ENCODE peak calls at places on chromosomes 7 and 10, in eight cellular contexts. X is transverse colon, S is BE2C, L is fibroblast of lung, E is MM.1S, I is lower lobe of right lung, H is kidney, Q is NB4. N is an unnamed sample.

GRCh38 chr7:24456526-24457214 is 116.6 kb upstream of the PALS2 start:
- DNase-seq in Q (no peak), I (no peak), X (no peak), L (peak), H (no peak), E (peak), S (no peak), N (no peak)

GRCh38 chr10:126101744-126102143 is 205.4 kb downstream of the FANK1 start:
- DNase-seq in E (no peak), X (no peak), L (no peak), Q (peak), S (no peak), H (no peak), I (no peak), N (no peak)

GRCh38 chr7:113460067-113460466 is 341.7 kb upstream of the SMIM30 start:
- DNase-seq in I (no peak), H (no peak), E (no peak), X (no peak), S (no peak), Q (no peak), L (no peak), N (no peak)

GRCh38 chr7:35755711-35756110 is 45.1 kb upstream of the SEPTIN7 start:
- DNase-seq in I (no peak), Q (no peak), S (no peak), E (no peak), L (no peak), X (no peak), H (no peak), N (no peak)

GRCh38 chr7:47375590-47375989 is 206.3 kb downstream of the TNS3 start:
- DNase-seq in S (no peak), H (no peak), Q (no peak), E (no peak), L (peak), X (no peak), I (no peak), N (no peak)

GRCh38 chr10:124244256-124244877 is 151.0 kb upstream of the CHST15 start:
- DNase-seq in L (no peak), I (peak), H (peak), E (no peak), Q (no peak), X (peak), S (no peak), N (no peak)

GRCh38 chr7:50335795-50336754 is 31.6 kb downstream of the IKZF1 start:
- DNase-seq in Q (peak), H (peak), I (no peak), S (peak), X (peak), L (no peak), E (no peak), N (no peak)

GRCh38 chr7:148515728-148516715 is 74.5 kb upstream of the C7orf33 start:
- DNase-seq in I (no peak), L (peak), H (no peak), E (no peak), S (no peak), X (no peak), Q (no peak), N (no peak)

GRCh38 chr7:159140170-159140910 is 4.3 kb downstream of the VIPR2 start:
- DNase-seq in I (no peak), X (no peak), S (no peak), Q (no peak), L (no peak), H (peak), E (no peak), N (no peak)

GRCh38 chr7:38169862-38170261 is 8.2 kb upstream of the STARD3NL start:
- DNase-seq in X (no peak), I (no peak), S (no peak), Q (peak), E (no peak), H (peak), L (peak), N (no peak)

GRCh38 chr7:27535795-27536194 is 126.9 kb downstream of the HIBADH start:
- DNase-seq in X (no peak), S (no peak), L (no peak), H (no peak), Q (no peak), E (no peak), I (no peak), N (no peak)

GRCh38 chr7:9575716-9576115 is 1142.3 kb downstream of the NXPH1 start:
- DNase-seq in S (no peak), X (no peak), Q (no peak), E (no peak), H (no peak), I (no peak), L (no peak), N (no peak)

GRCh38 chr7:23918856-23919255 is 208.8 kb downstream of the STK31 start:
- DNase-seq in H (no peak), E (no peak), Q (no peak), L (peak), I (no peak), S (no peak), X (no peak), N (no peak)

GRCh38 chr10:132123606-132124005 is 57.9 kb downstream of the JAKMIP3 start:
- DNase-seq in Q (no peak), I (peak), X (no peak), L (no peak), E (no peak), H (peak), S (no peak), N (no peak)

GRCh38 chr7:124460053-124460445 is 305.5 kb downstream of the GPR37 start:
- DNase-seq in Q (no peak), I (no peak), H (no peak), X (no peak), E (no peak), L (no peak), S (no peak), N (no peak)

GRCh38 chr10:124678566-124679240 is 65.5 kb downstream of the FAM53B start:
- DNase-seq in E (no peak), H (peak), S (no peak), L (no peak), I (peak), Q (no peak), X (no peak), N (no peak)

GRCh38 chr7:13541326-13541725 is 448.1 kb downstream of the ETV1 start:
- DNase-seq in H (no peak), I (no peak), Q (no peak), E (no peak), L (peak), S (no peak), X (no peak), N (no peak)

GRCh38 chr7:107059468-107059867 is 15.0 kb downstream of the PRKAR2B start:
- DNase-seq in H (no peak), L (no peak), Q (no peak), X (no peak), E (no peak), I (no peak), S (no peak), N (no peak)

GRCh38 chr7:148264933-148265557 is 325.5 kb upstream of the C7orf33 start:
- DNase-seq in H (no peak), L (peak), E (peak), I (no peak), S (peak), Q (peak), X (no peak), N (no peak)

GRCh38 chr7:54812747-54813146 is 53.7 kb upstream of the SEC61G start:
- DNase-seq in L (peak), E (no peak), H (no peak), I (no peak), S (no peak), X (no peak), Q (no peak), N (no peak)

GRCh38 chr10:7302393-7303054 is 108.3 kb downstream of the SFMBT2 start:
- DNase-seq in Q (no peak), H (no peak), I (no peak), L (peak), E (no peak), S (no peak), X (no peak), N (no peak)

GRCh38 chr7:14697684-14698083 is 204.9 kb downstream of the DGKB start:
- DNase-seq in E (no peak), H (no peak), X (no peak), S (no peak), L (no peak), I (no peak), Q (no peak), N (no peak)

GRCh38 chr10:132987671-132988571 is 45.6 kb upstream of the CFAP46 start:
- DNase-seq in L (peak), Q (peak), E (no peak), I (peak), X (no peak), H (peak), S (no peak), N (no peak)

GRCh38 chr7:134639061-134639460 is 7.6 kb upstream of the BPGM start:
- DNase-seq in H (no peak), E (no peak), I (no peak), L (no peak), Q (no peak), S (no peak), X (no peak), N (no peak)

GRCh38 chr7:68185641-68186040 is 1189.0 kb downstream of the TYW1 start:
- DNase-seq in Q (no peak), I (no peak), X (no peak), E (no peak), H (no peak), L (no peak), S (peak), N (no peak)

GRCh38 chr7:157938211-157938610 is 601.4 kb downstream of the DNAJB6 start:
- DNase-seq in L (no peak), E (no peak), Q (no peak), H (no peak), X (no peak), I (no peak), S (no peak), N (no peak)

GRCh38 chr10:32207544-32207943 is 139.4 kb downstream of the EPC1 start:
- DNase-seq in Q (peak), L (peak), H (no peak), E (peak), X (peak), S (peak), I (peak), N (peak)

GRCh38 chr10:7797582-7797981 is 9.6 kb downstream of the ATP5F1C start:
- DNase-seq in X (no peak), I (no peak), E (no peak), L (peak), H (no peak), Q (peak), S (no peak), N (no peak)

GRCh38 chr7:94280836-94281235 is 113.9 kb upstream of the COL1A2 start:
- DNase-seq in X (no peak), I (no peak), S (no peak), L (no peak), Q (no peak), H (no peak), E (no peak), N (no peak)

GRCh38 chr10:48309711-48310226 is 3.3 kb downstream of the MAPK8 start:
- DNase-seq in S (no peak), Q (peak), I (no peak), X (no peak), H (no peak), E (peak), L (peak), N (no peak)

GRCh38 chr7:6419310-6419773 is 28.4 kb downstream of the DAGLB start:
- DNase-seq in E (no peak), I (no peak), S (no peak), Q (peak), L (peak), H (no peak), X (no peak), N (no peak)

GRCh38 chr7:13560441-13560840 is 429.0 kb downstream of the ETV1 start:
- DNase-seq in L (peak), X (no peak), H (no peak), E (no peak), Q (no peak), S (no peak), I (no peak), N (no peak)

GRCh38 chr7:51591223-51591622 is 274.6 kb upstream of the COBL start:
- DNase-seq in Q (no peak), L (no peak), S (no peak), H (no peak), X (no peak), I (no peak), E (no peak), N (no peak)

GRCh38 chr7:149855368-149856305 is 17.5 kb downstream of the ZNF862 start:
- DNase-seq in Q (no peak), I (no peak), X (no peak), E (no peak), L (peak), S (no peak), H (no peak), N (no peak)

GRCh38 chr10:72567884-72568283 is 58.0 kb downstream of the MICU1 start:
- DNase-seq in S (no peak), L (no peak), E (no peak), Q (peak), H (no peak), X (no peak), I (no peak), N (no peak)

GRCh38 chr7:48087349-48087748 is 1.7 kb upstream of the UPP1 start:
- DNase-seq in S (no peak), E (peak), L (peak), Q (peak), H (no peak), X (no peak), I (no peak), N (no peak)

GRCh38 chr10:5465976-5466450 is 33.4 kb downstream of the CALML5 start:
- DNase-seq in I (no peak), H (no peak), S (no peak), X (peak), Q (no peak), L (no peak), E (no peak), N (no peak)

GRCh38 chr10:978826-979421 is 9.3 kb upstream of the GTPBP4 start:
- DNase-seq in X (no peak), E (no peak), H (no peak), Q (peak), I (no peak), S (no peak), L (no peak), N (no peak)
- TF ChIP-seq CTCF in X (no peak), E (no peak), H (no peak), Q (no peak), I (no peak), S (no peak), L (no peak), N (no peak)

DNA sequence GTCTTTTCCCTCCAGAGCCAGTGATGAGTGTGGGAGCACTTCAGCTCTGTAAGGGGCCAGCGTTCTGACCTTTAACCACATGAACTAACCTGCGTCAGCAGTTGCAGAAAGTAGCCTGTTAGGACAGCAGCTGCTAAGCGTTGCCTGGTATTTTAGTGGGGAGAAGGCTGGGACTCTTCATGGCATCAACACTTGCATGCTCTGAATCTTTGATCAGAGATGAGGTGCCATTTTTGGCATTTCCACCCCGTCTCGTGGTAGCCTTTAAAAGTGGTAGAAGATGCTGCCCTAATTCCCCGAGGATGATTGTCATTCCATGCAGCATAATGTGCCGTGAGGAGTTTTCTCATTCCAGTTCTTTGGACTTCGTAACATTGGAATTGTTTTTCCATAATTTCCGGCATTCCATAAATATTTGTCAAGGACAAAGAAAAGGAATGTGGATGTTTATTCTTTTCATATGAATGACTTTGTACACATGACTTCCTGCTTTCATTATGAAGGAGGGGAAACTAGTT is 92.2 kb downstream of the AVL9 start:
- DNase-seq in L (peak), Q (peak), E (no peak), I (no peak), S (no peak), H (no peak), X (no peak), N (no peak)
- TF ChIP-seq CTCF in L (no peak), Q (no peak), E (no peak), I (no peak), S (no peak), H (no peak), X (no peak), N (no peak)

GRCh38 chr7:144830811-144831210 is 5.0 kb downstream of the TPK1 start:
- DNase-seq in E (no peak), L (peak), S (no peak), I (no peak), Q (no peak), X (no peak), H (no peak), N (no peak)

GRCh38 chr7:144834516-144835165 is 1.2 kb downstream of the TPK1 start:
- DNase-seq in E (peak), X (peak), H (no peak), I (no peak), Q (peak), L (no peak), S (no peak), N (no peak)

GRCh38 chr7:144836545-144836842 is 641 bp upstream of the TPK1 start:
- DNase-seq in X (no peak), H (no peak), Q (peak), E (no peak), L (no peak), I (no peak), S (no peak), N (no peak)

GRCh38 chr7:144835166-144835611 is 664 bp downstream of the TPK1 start:
- DNase-seq in S (peak), E (peak), H (peak), L (peak), Q (peak), X (peak), I (peak), N (no peak)

GRCh38 chr7:144835668-144836544 is at the start of gene TPK1:
- DNase-seq in L (peak), H (peak), E (peak), S (peak), I (peak), Q (peak), X (peak), N (peak)
- TF ChIP-seq CTCF in L (no peak), H (no peak), E (no peak), S (no peak), I (no peak), Q (no peak), X (no peak), N (no peak)

GRCh38 chr10:61606971-61607907 is 55.5 kb upstream of the CABCOCO1 start:
- DNase-seq in E (no peak), X (no peak), S (no peak), L (no peak), Q (peak), I (no peak), H (no peak), N (no peak)
- TF ChIP-seq CTCF in E (peak), X (peak), S (peak), L (peak), Q (peak), I (peak), H (peak), N (peak)

GRCh38 chr10:35379226-35380137 is 43.2 kb downstream of the CCNY start:
- DNase-seq in I (no peak), E (no peak), H (no peak), Q (peak), L (peak), X (no peak), S (no peak), N (no peak)
- TF ChIP-seq CTCF in I (no peak), E (no peak), H (no peak), Q (no peak), L (no peak), X (no peak), S (no peak), N (no peak)

GRCh38 chr10:69835233-69835632 is 33.5 kb downstream of the COL13A1 start:
- DNase-seq in E (no peak), Q (no peak), H (no peak), I (no peak), S (no peak), X (no peak), L (no peak), N (no peak)
- TF ChIP-seq CTCF in E (no peak), Q (no peak), H (no peak), I (no peak), S (no peak), X (no peak), L (no peak), N (no peak)

DNA sequence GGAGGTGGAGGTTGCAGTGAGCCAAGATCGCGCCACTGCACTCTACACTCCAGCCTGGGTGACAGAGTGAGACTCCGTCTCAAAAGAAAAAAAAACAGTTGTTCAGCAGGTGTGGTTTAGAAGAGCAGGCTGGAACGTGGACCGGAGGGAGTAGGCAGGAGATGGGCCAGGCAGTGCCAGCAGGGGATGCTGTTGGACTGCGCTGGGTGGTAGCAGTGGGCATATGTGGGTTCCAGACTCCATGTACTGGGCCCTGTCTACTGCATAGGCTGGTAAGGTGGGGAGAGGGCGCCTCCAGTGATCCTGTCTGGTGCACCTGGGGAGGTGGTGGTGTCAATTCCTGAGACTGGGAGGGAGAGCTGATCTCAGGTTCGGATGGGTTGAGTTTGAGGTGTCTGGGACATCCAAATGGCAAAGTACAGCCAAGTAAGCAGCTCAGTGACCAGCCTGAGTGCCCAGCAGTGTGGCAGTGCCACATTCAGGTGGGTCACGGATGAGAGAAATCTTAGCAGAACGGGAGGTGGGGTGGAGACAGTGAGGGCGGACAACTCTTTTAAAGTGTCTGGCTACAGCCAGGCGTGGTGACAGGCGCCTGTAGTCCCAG is 25.9 kb downstream of the SFXN4 start:
- DNase-seq in H (no peak), L (no peak), S (peak), Q (peak), X (no peak), I (peak), E (no peak), N (peak)
- TF ChIP-seq CTCF in H (peak), L (peak), S (peak), Q (peak), X (peak), I (peak), E (peak), N (peak)

DNA sequence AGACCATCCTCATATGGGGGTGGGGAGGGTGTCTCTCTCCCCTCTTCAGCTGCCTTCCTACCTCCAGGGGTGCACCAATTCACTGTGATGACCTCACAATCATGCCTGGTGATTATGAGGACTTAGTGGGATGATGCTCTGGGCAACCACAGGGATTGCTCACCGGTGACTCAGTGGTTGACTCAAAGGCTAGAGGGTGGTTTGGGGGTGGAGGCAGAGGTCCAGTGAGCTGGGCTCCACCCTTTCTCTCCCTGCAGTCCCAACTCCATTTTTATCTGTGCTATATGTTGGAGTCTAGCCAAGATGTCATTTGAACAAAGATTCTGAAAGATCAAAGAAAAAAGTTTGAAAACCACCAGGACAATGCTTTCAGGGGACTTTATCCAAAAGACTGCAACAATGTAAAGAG is 286.9 kb downstream of the KCNMA1 start:
- DNase-seq in X (no peak), S (peak), Q (peak), L (peak), H (no peak), I (no peak), E (no peak), N (no peak)
- TF ChIP-seq CTCF in X (no peak), S (no peak), Q (no peak), L (no peak), H (no peak), I (no peak), E (no peak), N (no peak)

N was measured in progenitor cell of endocrine pancreas.